ENCODE peak calls at places on chromosomes 3 and 15, in six cellular contexts. One of them, this sample, is unnamed.

GRCh38 chr3:107767897-107768605 is 245.3 kb downstream of the BBX start:
- DNase-seq in SK-N-DZ: no peak
- DNase-seq in stimulated activated effector memory CD8-positive, alpha-beta T cell treated with anti-CD3 and anti-CD28 coated beads, Interleukin-12 subunit alpha, Interleukin-12 subunit beta, amount 100 ng/mL, for 72 hours: no peak
- DNase-seq in HuH-7: peak; percentile 18
- DNase-seq in H54: no peak
- DNase-seq in adipocyte: peak; percentile 72
- DNase-seq in this sample: no peak

GRCh38 chr3:37481986-37482385 is 307.6 kb upstream of the LRRFIP2 start:
- DNase-seq in SK-N-DZ: no peak
- DNase-seq in stimulated activated effector memory CD8-positive, alpha-beta T cell treated with anti-CD3 and anti-CD28 coated beads, Interleukin-12 subunit alpha, Interleukin-12 subunit beta, amount 100 ng/mL, for 72 hours: no peak
- DNase-seq in adipocyte: no peak
- DNase-seq in H54: no peak
- DNase-seq in HuH-7: no peak
- DNase-seq in this sample: no peak

GRCh38 chr3:180802837-180803236 is 109.6 kb upstream of the FXR1 start:
- DNase-seq in adipocyte: peak; percentile 58
- DNase-seq in SK-N-DZ: no peak
- DNase-seq in H54: no peak
- DNase-seq in HuH-7: no peak
- DNase-seq in stimulated activated effector memory CD8-positive, alpha-beta T cell treated with anti-CD3 and anti-CD28 coated beads, Interleukin-12 subunit alpha, Interleukin-12 subunit beta, amount 100 ng/mL, for 72 hours: no peak
- DNase-seq in this sample: no peak

GRCh38 chr15:50685191-50685975 is 1.2 kb downstream of the TRPM7 start:
- DNase-seq in H54: no peak
- DNase-seq in stimulated activated effector memory CD8-positive, alpha-beta T cell treated with anti-CD3 and anti-CD28 coated beads, Interleukin-12 subunit alpha, Interleukin-12 subunit beta, amount 100 ng/mL, for 72 hours: peak; percentile 46
- DNase-seq in adipocyte: peak; percentile 42
- DNase-seq in HuH-7: no peak
- DNase-seq in SK-N-DZ: peak; percentile 5
- DNase-seq in this sample: no peak

GRCh38 chr3:149638401-149639092 is 19.3 kb downstream of the WWTR1 start:
- DNase-seq in stimulated activated effector memory CD8-positive, alpha-beta T cell treated with anti-CD3 and anti-CD28 coated beads, Interleukin-12 subunit alpha, Interleukin-12 subunit beta, amount 100 ng/mL, for 72 hours: no peak
- DNase-seq in adipocyte: peak; percentile 77
- DNase-seq in SK-N-DZ: no peak
- DNase-seq in HuH-7: no peak
- DNase-seq in H54: no peak
- DNase-seq in this sample: no peak

GRCh38 chr3:32814371-32814770 is 3.4 kb upstream of the TRIM71 start:
- DNase-seq in adipocyte: no peak
- DNase-seq in stimulated activated effector memory CD8-positive, alpha-beta T cell treated with anti-CD3 and anti-CD28 coated beads, Interleukin-12 subunit alpha, Interleukin-12 subunit beta, amount 100 ng/mL, for 72 hours: no peak
- DNase-seq in HuH-7: no peak
- DNase-seq in H54: no peak
- DNase-seq in SK-N-DZ: no peak
- DNase-seq in this sample: no peak

GRCh38 chr3:186340211-186340610 is 21.8 kb downstream of the DGKG start:
- DNase-seq in SK-N-DZ: no peak
- DNase-seq in HuH-7: no peak
- DNase-seq in stimulated activated effector memory CD8-positive, alpha-beta T cell treated with anti-CD3 and anti-CD28 coated beads, Interleukin-12 subunit alpha, Interleukin-12 subunit beta, amount 100 ng/mL, for 72 hours: no peak
- DNase-seq in adipocyte: no peak
- DNase-seq in H54: no peak
- DNase-seq in this sample: no peak

GRCh38 chr3:130894130-130894872 is 417 bp downstream of the ATP2C1 start:
- DNase-seq in stimulated activated effector memory CD8-positive, alpha-beta T cell treated with anti-CD3 and anti-CD28 coated beads, Interleukin-12 subunit alpha, Interleukin-12 subunit beta, amount 100 ng/mL, for 72 hours: no peak
- DNase-seq in HuH-7: peak; percentile 32
- DNase-seq in SK-N-DZ: peak; percentile 54
- DNase-seq in H54: peak; percentile 25
- DNase-seq in adipocyte: peak; percentile 75
- DNase-seq in this sample: peak; percentile 59

GRCh38 chr3:35393916-35394315 is 245.4 kb upstream of the ARPP21 start:
- DNase-seq in H54: no peak
- DNase-seq in adipocyte: peak; percentile 42
- DNase-seq in HuH-7: no peak
- DNase-seq in SK-N-DZ: peak; percentile 22
- DNase-seq in stimulated activated effector memory CD8-positive, alpha-beta T cell treated with anti-CD3 and anti-CD28 coated beads, Interleukin-12 subunit alpha, Interleukin-12 subunit beta, amount 100 ng/mL, for 72 hours: no peak
- DNase-seq in this sample: no peak

GRCh38 chr3:170809975-170810357 is 60.0 kb downstream of the RPL22L1 start:
- DNase-seq in H54: no peak
- DNase-seq in HuH-7: no peak
- DNase-seq in stimulated activated effector memory CD8-positive, alpha-beta T cell treated with anti-CD3 and anti-CD28 coated beads, Interleukin-12 subunit alpha, Interleukin-12 subunit beta, amount 100 ng/mL, for 72 hours: no peak
- DNase-seq in SK-N-DZ: no peak
- DNase-seq in adipocyte: peak; percentile 79
- DNase-seq in this sample: no peak

GRCh38 chr15:70627734-70628541 is 135.4 kb downstream of the UACA start:
- DNase-seq in SK-N-DZ: no peak
- DNase-seq in adipocyte: no peak
- DNase-seq in HuH-7: no peak
- DNase-seq in H54: no peak
- DNase-seq in stimulated activated effector memory CD8-positive, alpha-beta T cell treated with anti-CD3 and anti-CD28 coated beads, Interleukin-12 subunit alpha, Interleukin-12 subunit beta, amount 100 ng/mL, for 72 hours: no peak
- DNase-seq in this sample: no peak

GRCh38 chr15:53843166-53843565 is 83.7 kb upstream of the WDR72 start:
- DNase-seq in adipocyte: no peak
- DNase-seq in stimulated activated effector memory CD8-positive, alpha-beta T cell treated with anti-CD3 and anti-CD28 coated beads, Interleukin-12 subunit alpha, Interleukin-12 subunit beta, amount 100 ng/mL, for 72 hours: no peak
- DNase-seq in HuH-7: no peak
- DNase-seq in SK-N-DZ: no peak
- DNase-seq in H54: no peak
- DNase-seq in this sample: no peak